ENCODE peak calls at places on chromosomes 11 and 22, in five cellular contexts. Y is K562, E is HCT116, U is GM12878, G is H1. C is an unnamed sample.

GRCh38 chr22:45246060-45246985 is 5.6 kb upstream of the KIAA0930 start:
- DNase-seq in Y (no peak), E (peak; percentile 92), U (no peak), G (no peak), C (no peak)

GRCh38 chr11:45847908-45848316 is 637 bp downstream of the CRY2 start:
- DNase-seq in Y (peak; percentile 64), E (no peak), U (no peak), G (no peak), C (peak; percentile 64)

GRCh38 chr11:133836076-133836548 is 9.2 kb downstream of the SPATA19 start:
- DNase-seq in Y (no peak), E (no peak), U (no peak), G (no peak), C (no peak)

GRCh38 chr11:72507050-72507449 is 72.7 kb upstream of the CLPB start:
- DNase-seq in Y (no peak), E (no peak), U (no peak), G (no peak), C (peak; percentile 61)

GRCh38 chr11:73047773-73048371 is 94.2 kb downstream of the FCHSD2 start:
- DNase-seq in Y (no peak), E (no peak), U (peak; percentile 88), G (no peak), C (no peak)

GRCh38 chr11:78961938-78962701 is 387.5 kb upstream of the NARS2 start:
- DNase-seq in Y (peak; percentile 43), E (no peak), U (no peak), G (no peak), C (peak; percentile 69)

GRCh38 chr11:18721576-18722292 is 4.3 kb downstream of the IGSF22 start:
- DNase-seq in Y (peak; percentile 76), E (peak; percentile 45), U (no peak), G (no peak), C (peak; percentile 55)

GRCh38 chr11:66663741-66664296 is 13.9 kb downstream of the RBM4B start:
- DNase-seq in Y (no peak), E (no peak), U (no peak), G (no peak), C (no peak)

GRCh38 chr11:94507485-94507884 is 4.8 kb upstream of the C11orf97 start:
- DNase-seq in Y (no peak), E (no peak), U (no peak), G (no peak), C (no peak)

GRCh38 chr11:73186294-73186850 is 31.7 kb upstream of the P2RY2 start:
- DNase-seq in Y (no peak), E (no peak), U (no peak), G (no peak), C (no peak)

GRCh38 chr22:42754658-42755057 is 34.0 kb upstream of the A4GALT start:
- DNase-seq in Y (peak; percentile 44), E (no peak), U (no peak), G (no peak), C (no peak)

GRCh38 chr11:28727254-28727653 is 619.1 kb downstream of the METTL15 start:
- DNase-seq in Y (no peak), E (no peak), U (no peak), G (no peak), C (no peak)

GRCh38 chr11:83493918-83494317 is 207.8 kb upstream of the CCDC90B start:
- DNase-seq in Y (no peak), E (no peak), U (no peak), G (no peak), C (no peak)

GRCh38 chr11:134363161-134363560 is 31.4 kb downstream of the GLB1L2 start:
- DNase-seq in Y (no peak), E (no peak), U (no peak), G (no peak), C (no peak)

GRCh38 chr11:3021125-3021524 is 29.0 kb upstream of the NAP1L4 start:
- DNase-seq in Y (peak; percentile 62), E (peak; percentile 31), U (no peak), G (no peak), C (peak; percentile 22)

GRCh38 chr11:116603783-116604323 is 168.9 kb downstream of the BUD13 start:
- DNase-seq in Y (no peak), E (no peak), U (no peak), G (no peak), C (no peak)

GRCh38 chr11:91219501-91219900 is 996.7 kb upstream of the CHORDC1 start:
- DNase-seq in Y (no peak), E (no peak), U (no peak), G (no peak), C (no peak)

GRCh38 chr11:118635642-118636041 is 28.2 kb downstream of the PHLDB1 start:
- DNase-seq in Y (no peak), E (no peak), U (no peak), G (no peak), C (no peak)

GRCh38 chr11:118635237-118635591 is 27.8 kb downstream of the PHLDB1 start:
- DNase-seq in Y (no peak), E (no peak), U (no peak), G (no peak), C (no peak)

GRCh38 chr11:118633979-118634378 is 26.6 kb downstream of the PHLDB1 start:
- DNase-seq in Y (no peak), E (no peak), U (no peak), G (no peak), C (no peak)

GRCh38 chr11:118633319-118633690 is 25.9 kb downstream of the PHLDB1 start:
- DNase-seq in Y (no peak), E (no peak), U (no peak), G (no peak), C (no peak)

DNA sequence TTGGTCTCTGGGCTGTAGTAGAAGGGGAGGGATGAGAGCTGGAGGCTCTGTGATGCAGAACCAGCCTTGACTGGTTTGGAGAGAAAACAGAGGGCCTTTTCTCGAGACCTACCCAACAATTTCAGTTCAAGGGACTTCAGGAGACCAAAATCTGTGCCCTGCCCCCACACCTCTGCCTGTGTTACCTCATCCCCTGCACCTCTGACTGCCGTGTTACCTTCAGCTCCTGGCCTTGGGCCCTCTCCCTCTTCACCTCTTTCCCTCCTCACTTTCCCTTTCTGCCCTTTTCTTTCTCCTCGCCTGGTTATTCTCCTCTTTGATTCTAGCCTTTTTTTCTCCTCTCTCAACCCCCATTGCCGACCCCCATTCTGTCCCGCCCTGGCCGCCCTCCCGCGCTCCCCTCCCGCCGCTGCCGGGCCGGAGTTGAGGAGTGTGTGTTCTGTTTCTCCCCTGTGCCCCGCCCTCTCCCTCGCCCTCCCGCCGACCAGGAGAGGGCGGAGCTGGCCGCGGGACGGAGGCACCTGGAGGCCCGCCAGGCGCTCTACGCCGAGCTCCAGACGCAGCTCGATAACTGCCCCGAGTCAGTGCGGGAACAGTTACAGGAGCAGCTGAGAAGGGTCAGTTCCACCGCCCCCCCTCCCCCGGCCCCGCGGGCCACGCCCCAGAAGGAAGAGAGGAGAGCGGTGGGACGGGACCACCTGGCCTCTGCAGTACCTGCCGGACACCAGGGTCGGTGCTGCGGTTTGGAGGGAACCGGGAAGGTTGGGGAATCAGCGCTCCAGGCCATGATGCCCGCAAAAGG is 27.2 kb downstream of the PHLDB1 start:
- DNase-seq in Y (peak; percentile 93), E (no peak), U (no peak), G (peak; percentile 80), C (peak; percentile 78)
- TF ChIP-seq YY1 in Y (no peak), E (no peak), U (no peak), G (peak; percentile 52), C (no peak)

DNA sequence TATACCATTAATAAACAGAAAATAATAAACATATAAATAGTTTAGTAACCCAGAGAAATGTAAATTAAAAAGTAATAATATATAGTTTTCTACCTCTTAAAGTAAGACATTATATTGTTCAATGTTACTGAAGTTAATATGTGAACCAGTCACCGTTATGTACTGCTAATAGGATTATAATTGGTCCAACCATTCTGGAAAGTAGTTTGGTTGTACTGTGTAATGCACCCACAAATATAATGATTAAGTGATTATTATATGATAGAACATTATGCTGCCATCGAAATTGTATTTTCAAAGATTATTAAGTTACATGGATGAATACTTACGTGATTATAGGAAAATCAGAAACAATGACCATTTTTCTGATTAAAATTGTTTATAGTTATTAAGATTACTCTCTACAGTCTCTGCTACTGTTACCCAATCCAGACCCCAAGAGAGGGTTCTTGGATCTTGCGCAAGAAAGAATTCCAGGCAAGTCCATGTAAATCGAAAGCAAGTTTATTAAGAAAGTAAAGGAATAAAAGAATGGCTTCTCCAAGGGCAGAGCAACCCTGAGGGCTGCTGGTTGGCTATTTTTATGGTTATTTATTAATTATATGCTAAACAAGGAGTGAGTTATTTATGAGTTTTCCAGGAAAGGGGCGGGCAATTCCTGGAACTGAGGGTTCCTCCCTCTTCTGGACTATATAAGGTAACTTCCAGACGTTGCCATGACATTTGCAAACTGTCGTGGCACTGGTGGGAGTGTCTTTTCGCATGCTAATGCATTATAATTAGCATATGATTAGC is 50.1 kb downstream of the ACER3 start:
- DNase-seq in Y (no peak), E (no peak), U (no peak), G (no peak), C (peak; percentile 36)
- TF ChIP-seq ZNF274 in Y (no peak), E (no peak), U (no peak), G (no peak), C (no peak)

DNA sequence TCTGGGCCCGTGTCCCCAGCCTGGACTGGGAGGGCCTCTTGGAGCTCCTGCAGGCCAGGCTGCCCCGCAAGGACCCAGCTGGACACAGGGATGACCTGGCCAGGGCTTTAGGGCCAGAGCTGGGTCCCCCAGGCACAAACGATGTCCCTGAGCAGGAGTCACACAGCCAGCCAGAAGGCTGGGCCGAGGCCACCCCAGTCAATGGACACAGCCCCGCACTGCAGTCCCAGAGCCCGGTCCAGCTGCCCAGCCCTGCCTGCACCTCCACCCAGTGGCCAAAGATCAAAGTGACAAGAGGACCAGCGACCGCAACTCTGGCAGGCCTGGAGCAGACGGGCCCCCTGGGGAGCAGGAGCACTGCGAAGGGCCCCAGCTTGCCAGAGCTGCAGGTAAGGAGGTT is 38.2 kb downstream of the TRIOBP start:
- DNase-seq in Y (peak; percentile 71), E (no peak), U (no peak), G (no peak), C (no peak)
- TF ChIP-seq YY1 in Y (no peak), E (no peak), U (no peak), G (no peak), C (no peak)

GRCh38 chr11:6387811-6388599 is 2.3 kb upstream of the SMPD1 start:
- DNase-seq in Y (no peak), E (no peak), U (no peak), G (no peak), C (no peak)
- TF ChIP-seq ZNF274 in Y (no peak), E (no peak), U (no peak), G (no peak), C (no peak)

C was measured in NT2/D1.